ENCODE peak calls at places on chromosomes 1 and 21, in four cellular contexts. Q is K562, K is HepG2, O is H1. H is an unnamed sample.
A peak's percentile ranks its signal among the peaks of the same experiment; 100 is the strongest.

GRCh38 chr1:164559342-164560070 is 522 bp downstream of the PBX1 start:
- DNase-seq in O (no peak), K (peak; percentile 3), Q (no peak), H (no peak)

GRCh38 chr1:111812306-111812705 is 56.6 kb downstream of the DDX20 start:
- DNase-seq in Q (no peak), K (no peak), O (no peak), H (no peak)

GRCh38 chr1:8122477-8123407 is 96.6 kb upstream of the ERRFI1 start:
- DNase-seq in Q (peak; percentile 52), K (no peak), O (no peak), H (no peak)

GRCh38 chr21:44454747-44455523 is at the start of gene LRRC3:
- DNase-seq in Q (peak; percentile 95), K (peak; percentile 82), O (peak; percentile 97), H (peak; percentile 1)

GRCh38 chr1:10918531-10918930 is 93.9 kb upstream of the TARDBP start:
- DNase-seq in Q (no peak), O (no peak), K (no peak), H (no peak)

GRCh38 chr21:33660406-33660805 is 18.1 kb downstream of the ITSN1 start:
- DNase-seq in K (no peak), Q (no peak), O (no peak), H (no peak)

GRCh38 chr1:234488954-234489691 is 10.1 kb upstream of the TARBP1 start:
- DNase-seq in K (no peak), O (no peak), Q (no peak), H (no peak)

GRCh38 chr1:31640964-31641363 is 3.7 kb downstream of the PEF1 start:
- DNase-seq in O (no peak), K (no peak), Q (no peak), H (no peak)

GRCh38 chr1:234977891-234978396 is 150.7 kb downstream of the TOMM20 start:
- DNase-seq in O (no peak), Q (no peak), K (peak; percentile 56), H (no peak)

GRCh38 chr21:16239659-16240265 is 510.0 kb downstream of the USP25 start:
- DNase-seq in K (no peak), O (no peak), Q (no peak), H (no peak)

GRCh38 chr21:42009018-42009830 is 936 bp downstream of the ZBTB21 start:
- DNase-seq in K (peak; percentile 62), O (no peak), Q (no peak), H (no peak)

GRCh38 chr1:24901791-24902470 is 28.1 kb downstream of the RUNX3 start:
- DNase-seq in O (no peak), K (no peak), Q (no peak), H (no peak)

GRCh38 chr1:182628657-182629056 is 24.5 kb upstream of the RGS16 start:
- DNase-seq in Q (no peak), K (no peak), O (no peak), H (no peak)

GRCh38 chr21:32954353-32954752 is 71.4 kb upstream of the OLIG2 start:
- DNase-seq in Q (no peak), O (no peak), K (no peak), H (no peak)

GRCh38 chr1:91617242-91617837 is 116.7 kb downstream of the CDC7 start:
- DNase-seq in K (peak; percentile 51), O (peak; percentile 41), Q (no peak), H (no peak)

GRCh38 chr1:165467706-165468105 is 22.8 kb upstream of the RXRG start:
- DNase-seq in K (no peak), Q (no peak), O (no peak), H (no peak)

GRCh38 chr1:25616932-25617625 is 488 bp downstream of the MAN1C1 start:
- DNase-seq in K (no peak), O (no peak), Q (peak; percentile 63), H (no peak)

GRCh38 chr1:195664628-195665027 is 943.6 kb downstream of the KCNT2 start:
- DNase-seq in O (no peak), K (no peak), Q (no peak), H (no peak)

GRCh38 chr1:162876751-162877150 is 15.8 kb upstream of the CCDC190 start:
- DNase-seq in O (no peak), Q (no peak), K (no peak), H (no peak)

GRCh38 chr1:205318231-205318991 is 3.1 kb downstream of the NUAK2 start:
- DNase-seq in K (peak; percentile 93), Q (no peak), O (no peak), H (no peak)

DNA sequence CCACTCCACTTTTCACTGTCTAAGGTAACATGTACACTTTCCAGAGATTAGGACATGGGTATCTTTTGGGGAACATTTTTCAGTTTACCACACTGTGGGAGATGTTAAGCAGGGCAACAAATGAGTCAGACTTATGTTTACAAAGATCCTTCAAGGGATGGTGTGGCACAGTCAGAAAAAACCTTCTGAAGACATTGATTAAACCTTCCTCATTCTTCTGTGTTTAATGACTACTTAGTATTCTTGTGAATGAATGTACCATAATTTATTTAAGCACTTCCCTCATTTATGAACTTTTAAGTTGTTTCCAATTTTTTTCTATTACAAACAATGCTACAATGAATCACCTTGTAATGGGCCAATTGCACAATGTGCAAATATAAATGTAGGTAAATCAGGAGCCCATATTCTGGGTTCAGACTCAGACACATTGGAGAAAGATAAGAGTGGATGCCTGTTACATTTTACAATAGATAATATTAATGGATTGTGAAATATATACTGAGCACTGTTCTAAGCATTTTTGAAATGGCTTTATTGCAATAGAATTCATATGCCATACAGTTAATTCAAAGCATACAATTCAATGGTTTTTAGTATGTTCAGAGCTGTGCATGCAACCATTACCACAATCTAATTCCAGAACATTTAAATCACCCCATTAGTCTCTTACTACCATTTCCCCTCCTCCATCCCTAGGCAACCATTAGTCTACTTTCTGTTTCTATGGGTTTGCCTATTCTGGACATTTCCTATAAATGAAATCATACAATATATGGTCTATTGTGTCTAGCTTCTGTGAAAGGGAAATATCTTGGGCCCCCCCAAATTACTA is 1.9 kb upstream of the SFT2D2 start:
- DNase-seq in Q (no peak), O (no peak), K (no peak), H (no peak)
- TF ChIP-seq HDAC2 in Q (no peak), O (no peak), K (no peak), H (no peak)

DNA sequence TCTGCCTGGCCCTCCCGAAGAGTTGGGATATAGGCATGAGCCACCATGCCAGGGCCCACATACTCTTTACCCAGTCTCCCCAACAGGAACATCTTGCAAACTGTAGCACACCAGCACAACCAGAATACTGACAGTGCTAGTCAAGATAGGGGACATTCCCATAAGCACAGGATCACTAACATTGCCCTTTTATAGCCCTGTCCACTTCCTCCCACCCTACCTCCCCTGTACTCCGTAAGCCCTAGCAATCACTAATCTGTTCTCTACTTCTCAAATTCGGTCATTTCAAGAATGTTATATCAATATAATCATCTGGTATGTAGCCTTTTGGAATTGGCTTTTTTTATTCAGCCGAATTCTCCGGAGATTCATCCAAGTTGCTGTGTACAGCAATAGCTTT is 5.9 kb downstream of the SDHB start:
- DNase-seq in O (no peak), Q (no peak), K (no peak), H (no peak)
- TF ChIP-seq ZNF274 in O (no peak), Q (no peak), K (no peak), H (no peak)

GRCh38 chr1:97677702-97678101 is 243.1 kb downstream of the DPYD start:
- DNase-seq in Q (no peak), K (no peak), O (no peak), H (no peak)

GRCh38 chr1:97674517-97674916 is 246.3 kb downstream of the DPYD start:
- DNase-seq in O (no peak), K (no peak), Q (no peak), H (no peak)

GRCh38 chr1:97685355-97685754 is 235.5 kb downstream of the DPYD start:
- DNase-seq in O (no peak), Q (no peak), K (no peak), H (no peak)

GRCh38 chr1:97680894-97681293 is 239.9 kb downstream of the DPYD start:
- DNase-seq in K (no peak), Q (no peak), O (no peak), H (no peak)

DNA sequence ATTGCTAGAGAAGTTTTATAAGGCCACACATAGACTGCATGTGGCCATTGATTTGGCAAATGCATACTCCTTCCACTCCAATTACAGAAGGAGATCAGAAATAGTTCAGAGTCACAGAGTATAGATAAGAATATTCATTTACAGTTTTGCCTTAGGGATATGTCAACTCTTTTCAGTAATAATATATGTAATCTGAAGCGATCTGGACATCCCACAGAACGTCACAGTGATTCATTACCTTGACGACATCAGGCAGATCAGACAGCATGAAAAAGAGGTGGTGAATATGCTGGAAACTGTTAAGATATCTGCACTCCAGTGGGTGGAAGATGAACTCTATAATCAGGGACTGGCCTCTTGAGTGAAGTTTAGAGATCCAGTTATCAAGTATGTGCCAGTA is 240.4 kb downstream of the DPYD start:
- DNase-seq in K (no peak), O (no peak), Q (no peak), H (no peak)
- TF ChIP-seq HDAC2 in K (no peak), O (no peak), Q (no peak), H (no peak)

DNA sequence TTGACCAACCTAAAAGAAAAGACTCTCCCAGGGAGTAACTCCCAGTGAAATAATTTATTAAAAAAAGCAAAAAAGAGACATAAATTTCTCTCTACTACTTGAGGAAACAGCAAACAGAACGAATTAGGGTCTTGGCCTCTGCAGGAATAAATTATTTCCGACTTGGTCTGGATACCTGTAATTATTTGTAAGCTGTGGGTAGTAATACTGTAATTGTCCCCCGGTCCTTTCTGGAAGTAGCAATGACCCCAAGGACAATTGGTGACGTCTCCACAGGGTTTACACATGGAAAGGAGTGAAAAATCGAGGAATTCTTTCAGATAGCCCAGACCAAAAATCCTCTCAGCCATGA is 3.7 kb upstream of the SIM2 start:
- DNase-seq in K (no peak), Q (no peak), O (no peak), H (no peak)
- TF ChIP-seq ZNF274 in K (no peak), Q (no peak), O (no peak), H (no peak)

H was measured in GM12878.